ENCODE peak calls at places on chromosomes 6 and 20, in nine cellular contexts. M is neural crest cell; K is GM13977; I is stimulated activated CD8-positive, alpha-beta memory T cell treated with anti-CD3 and anti-CD28 coated beads, Interleukin-4, amount 100 ng/mL, for 1 hour; T is ovary; S is A172; E is RCC 7860; U is activated naive CD4-positive, alpha-beta T cell; W is mucosa of descending colon. G is an unnamed sample.

GRCh38 chr20:919491-919916 is 3.4 kb upstream of the ANGPT4 start:
- DNase-seq in M (no peak), K (no peak), I (no peak), T (no peak), S (no peak), E (no peak), U (no peak), W (no peak), G (no peak)

GRCh38 chr20:21391495-21392298 is 5.6 kb downstream of the NKX2-4 start:
- DNase-seq in M (no peak), K (peak), I (no peak), T (no peak), S (no peak), E (no peak), U (no peak), W (no peak), G (no peak)

GRCh38 chr6:167676666-167677421 is 149.9 kb upstream of the AFDN start:
- DNase-seq in M (peak), K (no peak), I (no peak), T (no peak), S (no peak), E (no peak), U (no peak), W (peak), G (no peak)

GRCh38 chr6:106825156-106825555 is 149.4 kb downstream of the CD24 start:
- DNase-seq in M (no peak), K (no peak), I (no peak), T (no peak), S (peak), E (peak), U (no peak), W (no peak), G (peak)

GRCh38 chr6:44058617-44059358 is 68.5 kb downstream of the MRPL14 start:
- DNase-seq in M (no peak), K (peak), I (no peak), T (no peak), S (peak), E (peak), U (no peak), W (peak), G (no peak)

GRCh38 chr6:139597781-139598368 is 223.4 kb upstream of the CITED2 start:
- DNase-seq in M (no peak), K (no peak), I (no peak), T (peak), S (peak), E (peak), U (no peak), W (peak), G (no peak)

GRCh38 chr20:58219342-58219700 is 9.1 kb downstream of the ANKRD60 start:
- DNase-seq in M (no peak), K (no peak), I (no peak), T (no peak), S (peak), E (peak), U (no peak), W (no peak), G (no peak)

GRCh38 chr6:160042014-160042773 is 73.3 kb downstream of the IGF2R start:
- DNase-seq in M (no peak), K (no peak), I (no peak), T (no peak), S (peak), E (no peak), U (no peak), W (no peak), G (no peak)

GRCh38 chr6:112640895-112641294 is 293.8 kb downstream of the RFPL4B start:
- DNase-seq in M (no peak), K (no peak), I (no peak), T (no peak), S (peak), E (peak), U (no peak), W (no peak), G (peak)

GRCh38 chr6:148247386-148248063 is 95.1 kb upstream of the SASH1 start:
- DNase-seq in M (no peak), K (no peak), I (no peak), T (no peak), S (no peak), E (no peak), U (no peak), W (no peak), G (no peak)

GRCh38 chr6:170046786-170047626 is 243.9 kb downstream of the DLL1 start:
- DNase-seq in M (no peak), K (no peak), I (no peak), T (no peak), S (no peak), E (no peak), U (no peak), W (no peak), G (no peak)

GRCh38 chr6:8108031-8108660 is 5.8 kb upstream of the EEF1E1 start:
- DNase-seq in M (no peak), K (no peak), I (no peak), T (no peak), S (peak), E (peak), U (no peak), W (no peak), G (peak)

GRCh38 chr6:82246802-82247633 is 526 bp downstream of the IBTK start:
- DNase-seq in M (peak), K (peak), I (peak), T (no peak), S (peak), E (peak), U (no peak), W (peak), G (peak)

GRCh38 chr6:9204171-9204570 is 768.8 kb upstream of the SLC35B3 start:
- DNase-seq in M (no peak), K (no peak), I (no peak), T (no peak), S (peak), E (peak), U (no peak), W (no peak), G (peak)

G was measured in kidney glomerular epithelial cell.